ENCODE peak calls at places on chromosomes 16 and 17, in eight cellular contexts. P is Caki2; Q is A172; D is ureter; H is neural progenitor cell; V is effector CD4-positive, alpha-beta T cell; F is HCEC 1CT; E is lower lobe of right lung. N is an unnamed sample.

GRCh38 chr16:53515259-53515658 is 12.2 kb upstream of the AKTIP start:
- DNase-seq in P (no peak), Q (no peak), D (no peak), H (no peak), V (no peak), F (no peak), E (no peak), N (no peak)

GRCh38 chr17:1153795-1154546 is 25.8 kb downstream of the ABR start:
- DNase-seq in P (no peak), Q (peak), D (peak), H (peak), V (no peak), F (peak), E (peak), N (peak)

GRCh38 chr17:7191571-7192270 is 12.6 kb upstream of the ASGR1 start:
- DNase-seq in P (no peak), Q (no peak), D (no peak), H (peak), V (no peak), F (no peak), E (peak), N (peak)

GRCh38 chr16:56910654-56911539 is 21.0 kb upstream of the HERPUD1 start:
- DNase-seq in P (no peak), Q (peak), D (no peak), H (no peak), V (no peak), F (peak), E (no peak), N (peak)

GRCh38 chr16:67883146-67883871 is 1.4 kb upstream of the NRN1L start:
- DNase-seq in P (no peak), Q (no peak), D (peak), H (no peak), V (no peak), F (no peak), E (no peak), N (no peak)

GRCh38 chr16:58499615-58500328 is at the start of gene NDRG4:
- DNase-seq in P (peak), Q (peak), D (peak), H (peak), V (peak), F (peak), E (no peak), N (peak)

GRCh38 chr16:84826558-84826941 is 6.8 kb downstream of the CRISPLD2 start:
- DNase-seq in P (no peak), Q (no peak), D (no peak), H (no peak), V (no peak), F (peak), E (no peak), N (peak)

GRCh38 chr17:78952706-78953105 is 27.0 kb downstream of the LGALS3BP start:
- DNase-seq in P (no peak), Q (no peak), D (no peak), H (no peak), V (no peak), F (no peak), E (no peak), N (no peak)

GRCh38 chr17:35244345-35245195 is 1.7 kb downstream of the SLFN5 start:
- DNase-seq in P (peak), Q (peak), D (peak), H (peak), V (peak), F (peak), E (peak), N (peak)

GRCh38 chr16:58448890-58449289 is 51.1 kb upstream of the NDRG4 start:
- DNase-seq in P (peak), Q (no peak), D (no peak), H (no peak), V (no peak), F (no peak), E (no peak), N (no peak)

GRCh38 chr17:2899911-2900310 is 103.7 kb downstream of the RAP1GAP2 start:
- DNase-seq in P (no peak), Q (no peak), D (no peak), H (no peak), V (no peak), F (no peak), E (no peak), N (no peak)

GRCh38 chr17:83073389-83074063 is 5.9 kb upstream of the METRNL start:
- DNase-seq in P (peak), Q (peak), D (no peak), H (no peak), V (no peak), F (no peak), E (peak), N (no peak)

GRCh38 chr17:73786286-73786743 is 142.1 kb upstream of the SDK2 start:
- DNase-seq in P (no peak), Q (peak), D (no peak), H (peak), V (no peak), F (no peak), E (no peak), N (no peak)

GRCh38 chr17:55086635-55087058 is 118.1 kb downstream of the STXBP4 start:
- DNase-seq in P (peak), Q (peak), D (no peak), H (no peak), V (no peak), F (peak), E (no peak), N (peak)

GRCh38 chr17:32673964-32674363 is 187.2 kb downstream of the CDK5R1 start:
- DNase-seq in P (no peak), Q (no peak), D (no peak), H (no peak), V (no peak), F (peak), E (no peak), N (no peak)

GRCh38 chr17:21292867-21293845 is 8.6 kb downstream of the MAP2K3 start:
- DNase-seq in P (no peak), Q (no peak), D (no peak), H (no peak), V (no peak), F (no peak), E (peak), N (no peak)

N was measured in AG08395.